ENCODE peak calls at places on chromosomes 7 and 10, in six cellular contexts. I is A172, O is DMS 273 treated with DMSO at 0.1 percent for 48 hours, F is GM04504, U is EH, X is body of pancreas. S is an unnamed sample.

GRCh38 chr7:97043281-97043680 is 18.6 kb upstream of the DLX5 start:
- DNase-seq in I (no peak), O (no peak), F (peak), U (peak), X (no peak), S (peak)

GRCh38 chr7:55552320-55553086 is 19.8 kb downstream of the VOPP1 start:
- DNase-seq in I (peak), O (no peak), F (no peak), U (peak), X (no peak), S (peak)

GRCh38 chr7:16083931-16084330 is 337.4 kb downstream of the CRPPA start:
- DNase-seq in I (no peak), O (no peak), F (no peak), U (no peak), X (no peak), S (no peak)

GRCh38 chr7:133452611-133453010 is 199.7 kb downstream of the EXOC4 start:
- DNase-seq in I (no peak), O (no peak), F (no peak), U (no peak), X (no peak), S (no peak)

GRCh38 chr7:65931685-65932084 is 50.3 kb downstream of the GUSB start:
- DNase-seq in I (no peak), O (no peak), F (no peak), U (no peak), X (no peak), S (no peak)

GRCh38 chr10:103231047-103231551 is 14.6 kb upstream of the RPEL1 start:
- DNase-seq in I (peak), O (no peak), F (peak), U (peak), X (peak), S (peak)

GRCh38 chr7:91634485-91635177 is 245.9 kb downstream of the MTERF1 start:
- DNase-seq in I (no peak), O (no peak), F (no peak), U (no peak), X (no peak), S (no peak)

GRCh38 chr7:139777948-139778841 is at the start of gene HIPK2:
- DNase-seq in I (peak), O (peak), F (no peak), U (peak), X (peak), S (peak)

GRCh38 chr10:31928531-31929259 is at the start of gene ARHGAP12:
- DNase-seq in I (peak), O (peak), F (peak), U (peak), X (peak), S (peak)

GRCh38 chr10:21989453-21990154 is 13.9 kb downstream of the DNAJC1 start:
- DNase-seq in I (peak), O (peak), F (peak), U (peak), X (peak), S (no peak)

GRCh38 chr10:44014644-44015250 is 366.1 kb upstream of the ZNF32 start:
- DNase-seq in I (no peak), O (no peak), F (no peak), U (no peak), X (no peak), S (no peak)

GRCh38 chr7:102260856-102261255 is 25.8 kb upstream of the SH2B2 start:
- DNase-seq in I (no peak), O (no peak), F (peak), U (peak), X (no peak), S (peak)

GRCh38 chr10:63268139-63268797 is 135.1 kb downstream of the NRBF2 start:
- DNase-seq in I (no peak), O (no peak), F (no peak), U (no peak), X (no peak), S (no peak)

GRCh38 chr10:76695069-76695468 is 942.5 kb downstream of the KCNMA1 start:
- DNase-seq in I (peak), O (no peak), F (no peak), U (no peak), X (no peak), S (no peak)

S was measured in osteoblast.